ENCODE peak calls at places on chromosomes 1 and 21, in seven cellular contexts. T, A, L, E, X, N and S are unnamed samples.

GRCh38 chr21:28758042-28758882 is 234.4 kb downstream of the LTN1 start:
- DNase-seq in A (no peak), N (no peak), E (no peak), L (no peak), T (no peak), X (no peak), S (no peak)

GRCh38 chr1:201888282-201889033 is at the start of gene SHISA4:
- DNase-seq in E (peak; percentile 89), T (peak; percentile 79), L (peak; percentile 56), A (no peak), X (peak; percentile 83), N (peak; percentile 91), S (peak; percentile 82)

GRCh38 chr1:91751281-91751680 is 134.7 kb downstream of the TGFBR3 start:
- DNase-seq in T (no peak), A (no peak), N (no peak), E (no peak), L (peak; percentile 84), X (no peak), S (peak; percentile 60)

GRCh38 chr1:16232316-16232710 is 4.7 kb downstream of the CPLANE2 start:
- DNase-seq in T (no peak), N (no peak), A (no peak), X (no peak), E (no peak), L (no peak), S (peak; percentile 26)

GRCh38 chr1:23122023-23122738 is 46.5 kb downstream of the LUZP1 start:
- DNase-seq in E (no peak), X (no peak), A (peak; percentile 33), N (peak; percentile 39), T (peak; percentile 16), L (peak; percentile 78), S (no peak)

GRCh38 chr1:86430376-86430775 is 6.4 kb downstream of the CLCA2 start:
- DNase-seq in A (peak; percentile 25), N (no peak), E (no peak), L (no peak), T (no peak), X (no peak), S (no peak)

GRCh38 chr1:176110203-176110602 is 96.9 kb downstream of the COP1 start:
- DNase-seq in A (no peak), E (no peak), L (no peak), T (no peak), N (no peak), X (no peak), S (no peak)

GRCh38 chr1:153202006-153202405 is 1.2 kb upstream of the LELP1 start:
- DNase-seq in X (no peak), A (no peak), L (no peak), N (no peak), E (no peak), T (no peak), S (no peak)

GRCh38 chr1:24673336-24673735 is 30.2 kb downstream of the SRRM1 start:
- DNase-seq in E (no peak), A (no peak), L (no peak), X (no peak), N (no peak), T (no peak), S (no peak)

GRCh38 chr1:62358974-62359373 is 39.7 kb upstream of the KANK4 start:
- DNase-seq in L (no peak), T (no peak), A (no peak), E (no peak), X (no peak), N (no peak), S (no peak)

GRCh38 chr1:219329606-219330005 is 155.9 kb downstream of the LYPLAL1 start:
- DNase-seq in E (no peak), X (no peak), A (no peak), L (peak; percentile 45), N (no peak), T (no peak), S (no peak)

GRCh38 chr1:202291961-202292712 is 49.6 kb downstream of the UBE2T start:
- DNase-seq in E (no peak), T (no peak), L (peak; percentile 91), A (no peak), X (peak; percentile 34), N (no peak), S (no peak)

GRCh38 chr1:167442854-167443565 is 75.3 kb downstream of the CD247 start:
- DNase-seq in E (no peak), N (no peak), L (no peak), A (no peak), X (no peak), T (no peak), S (no peak)

GRCh38 chr1:84913025-84913892 is 20.3 kb upstream of the LPAR3 start:
- DNase-seq in E (no peak), A (peak; percentile 30), L (peak; percentile 84), X (no peak), N (no peak), T (peak; percentile 66), S (no peak)

GRCh38 chr1:218718216-218718615 is 373.1 kb downstream of the TGFB2 start:
- DNase-seq in N (no peak), T (no peak), X (no peak), A (no peak), L (no peak), E (no peak), S (no peak)

GRCh38 chr1:245537992-245538391 is 383.2 kb downstream of the KIF26B start:
- DNase-seq in A (no peak), N (no peak), E (no peak), L (peak; percentile 74), T (no peak), X (no peak), S (no peak)

GRCh38 chr1:232432313-232432712 is 197.6 kb downstream of the SIPA1L2 start:
- DNase-seq in N (no peak), E (no peak), A (no peak), X (no peak), L (peak; percentile 26), T (no peak), S (no peak)

GRCh38 chr1:2867087-2867425 is 65.6 kb upstream of the TTC34 start:
- DNase-seq in N (no peak), L (no peak), E (peak; percentile 48), T (no peak), A (no peak), X (no peak), S (no peak)

GRCh38 chr1:69197816-69198215 is 369.9 kb upstream of the LRRC7 start:
- DNase-seq in E (no peak), N (no peak), L (no peak), A (no peak), T (no peak), X (no peak), S (no peak)

GRCh38 chr1:39592069-39592468 is 15.5 kb upstream of the PABPC4 start:
- DNase-seq in X (no peak), T (no peak), A (no peak), E (no peak), L (no peak), N (no peak), S (no peak)

GRCh38 chr1:119081267-119081666 is 59.2 kb downstream of the WARS2 start:
- DNase-seq in N (no peak), L (peak; percentile 64), A (no peak), T (no peak), E (no peak), X (no peak), S (no peak)

GRCh38 chr1:13797397-13797796 is 97.4 kb downstream of the PRDM2 start:
- DNase-seq in N (no peak), E (no peak), A (no peak), T (no peak), X (no peak), L (no peak), S (no peak)

GRCh38 chr1:49541096-49541752 is 482.5 kb downstream of the AGBL4 start:
- DNase-seq in E (peak; percentile 69), N (no peak), A (no peak), X (no peak), T (no peak), L (no peak), S (no peak)

GRCh38 chr1:66489972-66490601 is 43.9 kb upstream of the SGIP1 start:
- DNase-seq in X (no peak), E (no peak), L (peak; percentile 7), A (no peak), T (no peak), N (no peak), S (no peak)

GRCh38 chr1:243487649-243488227 is 231.9 kb downstream of the SDCCAG8 start:
- DNase-seq in E (no peak), T (no peak), A (no peak), X (no peak), L (no peak), N (peak; percentile 91), S (no peak)

DNA sequence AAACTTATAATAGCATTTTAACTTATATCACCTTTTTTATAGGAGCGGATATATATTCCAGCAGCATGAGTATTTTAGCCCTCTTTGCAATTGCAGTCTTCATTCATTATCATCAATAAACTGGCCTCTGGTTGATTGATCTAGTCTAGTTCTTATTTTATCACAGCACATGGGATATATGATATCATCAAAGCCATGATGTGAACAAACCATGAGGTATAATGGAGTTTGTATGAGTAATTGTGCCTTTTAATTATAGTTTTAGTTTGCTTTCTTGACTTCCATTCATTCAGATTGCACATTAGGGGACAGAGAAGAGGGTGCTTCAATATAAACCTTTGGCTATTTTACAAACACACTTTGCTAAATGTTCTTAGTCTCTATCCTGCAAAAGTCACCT is 3.5 kb upstream of the UBR4 start:
- DNase-seq in T (no peak), A (no peak), N (no peak), E (no peak), X (no peak), L (no peak), S (no peak)
- H3K4me3 ChIP-seq in T (no peak overlapping the region), A (peak overlapping the region; percentile 95), N (no peak overlapping the region), E (no peak overlapping the region), X (no peak overlapping the region), L (no peak overlapping the region), S (no peak overlapping the region)

GRCh38 chr1:54309631-54310366 is 96.4 kb downstream of the SSBP3 start:
- DNase-seq in X (no peak), A (no peak), T (no peak), L (no peak), N (peak; percentile 80), E (no peak), S (no peak)
- H3K4me3 ChIP-seq in X (no peak overlapping the region), A (no peak overlapping the region), T (no peak overlapping the region), L (no peak overlapping the region), N (no peak overlapping the region), E (no peak overlapping the region), S (no peak overlapping the region)

DNA sequence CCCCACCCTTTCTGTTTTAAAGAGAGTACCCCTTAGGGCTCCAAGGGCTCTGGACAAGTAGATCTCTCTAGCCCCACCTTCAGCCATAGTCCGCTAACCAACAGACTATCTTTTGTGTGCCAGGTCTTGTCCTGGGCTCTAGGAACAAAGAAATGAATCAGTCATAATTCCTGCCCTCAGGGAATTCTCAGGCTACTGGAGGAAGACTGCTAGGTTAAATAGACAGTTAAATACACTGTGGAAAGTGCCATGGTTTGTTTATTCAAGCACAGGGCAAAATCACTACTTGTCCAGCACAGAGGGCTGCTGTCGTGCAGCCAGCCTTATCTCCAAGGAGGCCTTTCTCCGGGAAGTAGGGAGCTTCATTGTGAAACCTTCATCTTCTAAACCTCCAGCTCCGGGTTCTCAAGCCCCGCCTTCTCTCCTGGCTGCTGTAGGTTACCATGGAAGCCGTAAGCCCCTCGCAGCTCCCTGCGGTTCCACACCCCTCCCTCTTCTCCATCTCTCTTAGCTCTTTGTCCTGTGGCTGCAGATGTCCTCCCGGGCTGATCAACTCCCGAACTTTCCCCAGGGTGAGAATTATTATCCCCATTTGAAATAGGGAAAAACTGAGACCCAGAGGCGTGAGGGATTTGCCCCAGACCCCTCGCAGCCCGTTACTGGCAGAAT is 29.8 kb downstream of the SHISAL2A start:
- DNase-seq in E (no peak), A (no peak), L (peak; percentile 72), N (peak; percentile 89), T (no peak), X (no peak), S (no peak)
- H3K4me3 ChIP-seq in E (no peak overlapping the region), A (no peak overlapping the region), L (no peak overlapping the region), N (no peak overlapping the region), T (no peak overlapping the region), X (no peak overlapping the region), S (no peak overlapping the region)

GRCh38 chr1:64745181-64745985 is 508 bp downstream of the RAVER2 start:
- DNase-seq in A (peak; percentile 71), N (peak; percentile 77), L (peak; percentile 56), X (peak; percentile 29), E (peak; percentile 78), T (peak; percentile 38), S (peak; percentile 66)
- H3K4me3 ChIP-seq in A (peak overlapping the region; percentile 73), N (peak overlapping the region; percentile 86), L (peak overlapping the region; percentile 98), X (peak overlapping the region; percentile 83), E (peak overlapping the region; percentile 81), T (peak overlapping the region; percentile 85), S (peak overlapping the region; percentile 90)